ENCODE peak calls at places on chromosomes 3 and 15, in five cellular contexts. One of them, this sample, is unnamed.
A peak's percentile ranks its signal among the peaks of the same experiment; 100 is the strongest.

GRCh38 chr3:59006791-59007517 is 42.9 kb downstream of the CFAP20DC start:
- DNase-seq in mammary epithelial cell: peak; percentile 22
- DNase-seq in endothelial cell: no peak
- DNase-seq in transverse colon: no peak
- DNase-seq in AG10803: peak; percentile 54
- DNase-seq in this sample: no peak

GRCh38 chr15:70442616-70443321 is 320.6 kb downstream of the UACA start:
- DNase-seq in mammary epithelial cell: no peak
- DNase-seq in endothelial cell: no peak
- DNase-seq in transverse colon: no peak
- DNase-seq in AG10803: peak; percentile 8
- DNase-seq in this sample: no peak

GRCh38 chr3:74883690-74884089 is 269.2 kb upstream of the CNTN3 start:
- DNase-seq in mammary epithelial cell: peak; percentile 31
- DNase-seq in endothelial cell: peak; percentile 14
- DNase-seq in transverse colon: no peak
- DNase-seq in AG10803: peak; percentile 45
- DNase-seq in this sample: peak; percentile 11

GRCh38 chr15:101070502-101071273 is 151.5 kb downstream of the LRRK1 start:
- DNase-seq in mammary epithelial cell: peak; percentile 90
- DNase-seq in endothelial cell: no peak
- DNase-seq in transverse colon: no peak
- DNase-seq in AG10803: peak; percentile 88
- DNase-seq in this sample: peak; percentile 80

GRCh38 chr3:16264174-16264707 is 502 bp downstream of the DPH3 start:
- DNase-seq in mammary epithelial cell: no peak
- DNase-seq in endothelial cell: no peak
- DNase-seq in transverse colon: no peak
- DNase-seq in AG10803: no peak
- DNase-seq in this sample: no peak

GRCh38 chr15:51331141-51331540 is 7.3 kb downstream of the CYP19A1 start:
- DNase-seq in mammary epithelial cell: no peak
- DNase-seq in endothelial cell: no peak
- DNase-seq in transverse colon: no peak
- DNase-seq in AG10803: no peak
- DNase-seq in this sample: no peak

GRCh38 chr3:55490194-55490913 is 3.2 kb upstream of the WNT5A start:
- DNase-seq in mammary epithelial cell: no peak
- DNase-seq in endothelial cell: no peak
- DNase-seq in transverse colon: no peak
- DNase-seq in AG10803: no peak
- DNase-seq in this sample: no peak

GRCh38 chr15:67571643-67572415 is 29.3 kb downstream of the MAP2K5 start:
- DNase-seq in mammary epithelial cell: no peak
- DNase-seq in endothelial cell: no peak
- DNase-seq in transverse colon: peak; percentile 55
- DNase-seq in AG10803: no peak
- DNase-seq in this sample: no peak

GRCh38 chr3:38157562-38157961 is 7.8 kb upstream of the OXSR1 start:
- DNase-seq in mammary epithelial cell: peak; percentile 78
- DNase-seq in endothelial cell: no peak
- DNase-seq in transverse colon: no peak
- DNase-seq in AG10803: no peak
- DNase-seq in this sample: no peak

GRCh38 chr3:110530902-110531301 is 540.7 kb upstream of the NECTIN3 start:
- DNase-seq in mammary epithelial cell: no peak
- DNase-seq in endothelial cell: no peak
- DNase-seq in transverse colon: no peak
- DNase-seq in AG10803: no peak
- DNase-seq in this sample: no peak

GRCh38 chr3:133106169-133106568 is 68.0 kb downstream of the TMEM108 start:
- DNase-seq in mammary epithelial cell: no peak
- DNase-seq in endothelial cell: no peak
- DNase-seq in transverse colon: no peak
- DNase-seq in AG10803: no peak
- DNase-seq in this sample: no peak

GRCh38 chr3:129317876-129318275 is 39.2 kb downstream of the HMCES start:
- DNase-seq in mammary epithelial cell: no peak
- DNase-seq in endothelial cell: no peak
- DNase-seq in transverse colon: peak; percentile 49
- DNase-seq in AG10803: no peak
- DNase-seq in this sample: peak; percentile 12

GRCh38 chr3:113751145-113751544 is 4.3 kb downstream of the ATP6V1A start:
- DNase-seq in mammary epithelial cell: no peak
- DNase-seq in endothelial cell: no peak
- DNase-seq in transverse colon: no peak
- DNase-seq in AG10803: no peak
- DNase-seq in this sample: no peak

GRCh38 chr15:62976301-62976842 is 66.2 kb upstream of the TPM1 start:
- DNase-seq in mammary epithelial cell: no peak
- DNase-seq in endothelial cell: no peak
- DNase-seq in transverse colon: no peak
- DNase-seq in AG10803: peak; percentile 90
- DNase-seq in this sample: no peak

GRCh38 chr3:9250236-9250635 is 790 bp upstream of the SRGAP3 start:
- DNase-seq in mammary epithelial cell: no peak
- DNase-seq in endothelial cell: no peak
- DNase-seq in transverse colon: no peak
- DNase-seq in AG10803: no peak
- DNase-seq in this sample: peak; percentile 43
- TF ChIP-seq CTCF in mammary epithelial cell: peak; percentile 28
- TF ChIP-seq CTCF in endothelial cell: no peak
- TF ChIP-seq CTCF in transverse colon: no peak
- TF ChIP-seq CTCF in AG10803: peak; percentile 10
- TF ChIP-seq CTCF in this sample: peak; percentile 30

GRCh38 chr3:186221733-186222378 is 113.0 kb upstream of the ETV5 start:
- DNase-seq in mammary epithelial cell: no peak
- DNase-seq in endothelial cell: no peak
- DNase-seq in transverse colon: no peak
- DNase-seq in AG10803: no peak
- DNase-seq in this sample: no peak

GRCh38 chr3:186219211-186219638 is 110.3 kb upstream of the ETV5 start:
- DNase-seq in mammary epithelial cell: no peak
- DNase-seq in endothelial cell: no peak
- DNase-seq in transverse colon: no peak
- DNase-seq in AG10803: no peak
- DNase-seq in this sample: no peak

GRCh38 chr3:186220365-186220764 is 111.5 kb upstream of the ETV5 start:
- DNase-seq in mammary epithelial cell: peak; percentile 59
- DNase-seq in endothelial cell: no peak
- DNase-seq in transverse colon: no peak
- DNase-seq in AG10803: no peak
- DNase-seq in this sample: no peak

GRCh38 chr3:186218423-186218822 is 109.5 kb upstream of the ETV5 start:
- DNase-seq in mammary epithelial cell: no peak
- DNase-seq in endothelial cell: no peak
- DNase-seq in transverse colon: no peak
- DNase-seq in AG10803: no peak
- DNase-seq in this sample: no peak

DNA sequence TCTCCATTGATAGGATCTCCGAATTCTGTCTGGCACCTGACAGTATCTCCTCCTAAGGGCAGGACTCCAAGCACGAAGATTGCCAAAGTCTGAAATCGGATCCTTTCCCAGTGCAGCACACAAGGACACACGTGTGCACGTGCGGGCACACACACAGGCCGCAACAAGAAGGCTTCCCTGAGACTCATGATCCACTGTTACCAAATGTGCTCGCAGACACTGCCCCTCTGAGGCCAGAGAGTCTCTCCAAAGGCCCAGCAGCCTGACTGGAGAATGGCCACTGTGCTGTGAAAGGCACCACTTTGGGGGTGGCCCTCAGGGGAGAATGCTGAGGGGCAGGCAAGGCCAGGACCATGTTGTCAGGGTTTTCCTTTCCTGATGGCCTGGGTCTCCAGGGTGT is 112.0 kb upstream of the ETV5 start:
- DNase-seq in mammary epithelial cell: no peak
- DNase-seq in endothelial cell: no peak
- DNase-seq in transverse colon: no peak
- DNase-seq in AG10803: no peak
- DNase-seq in this sample: no peak
- TF ChIP-seq CTCF in mammary epithelial cell: peak; percentile 40
- TF ChIP-seq CTCF in endothelial cell: no peak
- TF ChIP-seq CTCF in transverse colon: no peak
- TF ChIP-seq CTCF in AG10803: peak; percentile 6
- TF ChIP-seq CTCF in this sample: no peak

GRCh38 chr15:43270113-43270665 is 3.5 kb upstream of the TGM5 start:
- DNase-seq in mammary epithelial cell: no peak
- DNase-seq in endothelial cell: no peak
- DNase-seq in transverse colon: no peak
- DNase-seq in AG10803: no peak
- DNase-seq in this sample: no peak

GRCh38 chr15:43274136-43274535 is 7.4 kb upstream of the TGM5 start:
- DNase-seq in mammary epithelial cell: peak; percentile 58
- DNase-seq in endothelial cell: no peak
- DNase-seq in transverse colon: no peak
- DNase-seq in AG10803: peak; percentile 5
- DNase-seq in this sample: no peak

GRCh38 chr15:43268111-43269105 is 1.7 kb upstream of the TGM5 start:
- DNase-seq in mammary epithelial cell: no peak
- DNase-seq in endothelial cell: peak; percentile 62
- DNase-seq in transverse colon: no peak
- DNase-seq in AG10803: peak; percentile 17
- DNase-seq in this sample: peak; percentile 71

GRCh38 chr15:43273243-43273642 is 6.5 kb upstream of the TGM5 start:
- DNase-seq in mammary epithelial cell: no peak
- DNase-seq in endothelial cell: no peak
- DNase-seq in transverse colon: no peak
- DNase-seq in AG10803: no peak
- DNase-seq in this sample: no peak

DNA sequence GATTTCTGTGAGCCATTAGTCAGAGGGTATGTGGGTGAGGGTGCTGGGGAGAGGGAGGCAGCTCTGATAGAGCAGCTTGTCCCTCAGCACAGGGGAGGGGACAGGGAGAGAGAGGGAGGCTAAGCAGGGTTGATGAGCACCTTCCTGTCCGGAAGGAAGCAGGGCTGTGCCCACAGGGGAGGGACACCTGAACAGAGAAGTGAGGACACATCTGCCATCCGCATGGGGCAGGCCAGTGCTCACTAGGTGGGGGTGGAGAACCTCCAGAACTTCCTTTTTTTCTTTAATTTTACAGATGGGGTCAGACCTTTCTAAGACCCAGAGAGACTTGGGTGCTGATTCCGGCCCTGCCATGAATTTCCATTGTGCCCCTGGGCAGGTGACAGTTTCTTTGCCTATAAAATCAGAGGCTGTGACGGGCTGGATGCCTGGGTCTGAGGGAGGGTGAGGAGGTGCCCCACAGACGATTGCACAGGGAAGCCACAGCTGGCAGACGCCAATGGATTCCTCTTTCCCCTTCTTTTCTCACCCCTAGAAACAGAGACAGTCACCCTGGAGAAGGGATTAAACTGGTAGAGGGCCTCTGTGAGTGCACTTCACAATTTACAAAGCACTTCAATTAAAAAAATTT is 4.1 kb upstream of the TGM5 start:
- DNase-seq in mammary epithelial cell: no peak
- DNase-seq in endothelial cell: no peak
- DNase-seq in transverse colon: no peak
- DNase-seq in AG10803: no peak
- DNase-seq in this sample: peak; percentile 82
- TF ChIP-seq CTCF in mammary epithelial cell: no peak
- TF ChIP-seq CTCF in endothelial cell: no peak
- TF ChIP-seq CTCF in transverse colon: no peak
- TF ChIP-seq CTCF in AG10803: no peak
- TF ChIP-seq CTCF in this sample: no peak

DNA sequence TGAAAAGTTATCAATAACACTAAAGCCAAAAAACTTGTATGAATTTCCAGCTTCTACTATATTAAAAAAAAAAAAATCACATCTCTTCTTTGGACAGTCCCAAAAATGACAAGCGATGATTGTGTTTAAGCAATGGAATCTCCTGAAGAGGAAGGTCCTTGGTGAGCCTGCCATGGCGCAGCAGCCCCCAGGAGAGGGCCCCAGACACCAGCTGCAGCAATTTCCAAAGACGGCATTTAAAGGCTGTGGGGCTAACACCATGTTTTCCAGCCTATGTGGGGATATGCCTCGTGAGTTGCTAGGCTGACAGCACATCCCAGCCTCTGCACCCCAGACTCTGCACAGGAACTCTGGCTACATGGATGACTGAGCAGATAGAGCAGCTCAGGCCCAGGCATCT is 14.7 kb downstream of the SKIC8 start:
- DNase-seq in mammary epithelial cell: no peak
- DNase-seq in endothelial cell: no peak
- DNase-seq in transverse colon: no peak
- DNase-seq in AG10803: no peak
- DNase-seq in this sample: peak; percentile 42
- TF ChIP-seq CTCF in mammary epithelial cell: no peak
- TF ChIP-seq CTCF in endothelial cell: no peak
- TF ChIP-seq CTCF in transverse colon: no peak
- TF ChIP-seq CTCF in AG10803: peak; percentile 7
- TF ChIP-seq CTCF in this sample: peak; percentile 33

GRCh38 chr3:72811551-72811950 is 36.7 kb downstream of the SHQ1 start:
- DNase-seq in mammary epithelial cell: no peak
- DNase-seq in endothelial cell: no peak
- DNase-seq in transverse colon: no peak
- DNase-seq in AG10803: no peak
- DNase-seq in this sample: no peak
- TF ChIP-seq CTCF in mammary epithelial cell: peak; percentile 42
- TF ChIP-seq CTCF in endothelial cell: peak; percentile 55
- TF ChIP-seq CTCF in transverse colon: no peak
- TF ChIP-seq CTCF in AG10803: no peak
- TF ChIP-seq CTCF in this sample: no peak

DNA sequence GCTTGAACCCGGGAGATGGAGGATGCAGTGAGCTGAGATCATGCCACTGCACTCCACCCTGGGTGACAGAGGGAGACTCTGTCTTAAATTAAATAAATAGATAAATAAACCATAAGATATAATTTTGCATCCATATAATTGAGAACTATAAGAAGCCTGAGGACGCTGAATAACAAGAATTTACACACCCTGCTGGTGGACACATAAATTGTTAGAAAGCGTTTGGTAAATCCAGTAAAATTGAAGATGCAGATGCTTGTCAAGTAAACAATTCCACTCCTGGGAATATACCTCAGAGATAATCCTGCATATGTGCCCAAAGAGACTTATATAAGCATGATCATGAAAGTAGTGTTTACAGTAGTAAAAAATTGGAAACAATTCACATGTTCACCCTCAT is 41.7 kb downstream of the TTC23 start:
- DNase-seq in mammary epithelial cell: no peak
- DNase-seq in endothelial cell: no peak
- DNase-seq in transverse colon: no peak
- DNase-seq in AG10803: no peak
- DNase-seq in this sample: no peak
- TF ChIP-seq CTCF in mammary epithelial cell: no peak
- TF ChIP-seq CTCF in endothelial cell: no peak
- TF ChIP-seq CTCF in transverse colon: no peak
- TF ChIP-seq CTCF in AG10803: no peak
- TF ChIP-seq CTCF in this sample: no peak

This sample was measured in NB4.